ENCODE peak calls at places on chromosome 20, in six cellular contexts. X is D341Med; F is T-helper 1 cell; L is kidney epithelial cell; A is stimulated activated CD4-positive, alpha-beta T cell treated with anti-CD3 and anti-CD28 coated beads, Interleukin-4, amount 100 ng/mL, for 48 hours; I is PC-3. K is an unnamed sample.

GRCh38 chr20:25860531-25861150 is 164.0 kb upstream of the ZNF337 start:
- DNase-seq in I (no peak), F (no peak), A (no peak), L (no peak), X (no peak), K (no peak)

GRCh38 chr20:12053348-12053747 is 135.7 kb downstream of the BTBD3 start:
- DNase-seq in L (peak; percentile 44), F (no peak), I (peak; percentile 69), X (no peak), A (no peak), K (peak; percentile 86)

GRCh38 chr20:64151634-64152530 is 12.4 kb upstream of the MYT1 start:
- DNase-seq in X (no peak), I (peak; percentile 92), L (peak; percentile 18), F (no peak), A (no peak), K (no peak)

GRCh38 chr20:297925-298754 is 770 bp downstream of the ZCCHC3 start:
- DNase-seq in L (peak; percentile 25), F (no peak), X (peak; percentile 50), A (peak; percentile 33), I (peak; percentile 66), K (peak; percentile 75)

GRCh38 chr20:51541189-51542032 is 1.1 kb downstream of the NFATC2 start:
- DNase-seq in F (peak; percentile 78), L (no peak), X (no peak), A (peak; percentile 62), I (no peak), K (peak; percentile 77)

GRCh38 chr20:32536861-32537656 is 48.1 kb downstream of the NOL4L start:
- DNase-seq in I (peak; percentile 52), X (no peak), L (no peak), F (peak; percentile 57), A (no peak), K (no peak)

GRCh38 chr20:32018269-32019155 is 8.3 kb downstream of the CCM2L start:
- DNase-seq in I (peak; percentile 53), F (peak; percentile 28), L (no peak), A (peak; percentile 56), X (peak; percentile 87), K (peak; percentile 16)

GRCh38 chr20:31472395-31473330 is 2.3 kb downstream of the DEFB124 start:
- DNase-seq in X (no peak), F (no peak), A (no peak), I (no peak), L (no peak), K (no peak)

GRCh38 chr20:58584051-58584824 is 66.8 kb upstream of the STX16 start:
- DNase-seq in I (no peak), L (no peak), A (no peak), F (no peak), X (no peak), K (no peak)

GRCh38 chr20:3433720-3434119 is 26.3 kb upstream of the DNAAF9 start:
- DNase-seq in F (no peak), X (no peak), L (no peak), A (no peak), I (no peak), K (no peak)

GRCh38 chr20:54103067-54103761 is 32.8 kb upstream of the BCAS1 start:
- DNase-seq in X (peak; percentile 75), I (peak; percentile 92), F (peak; percentile 39), L (no peak), A (peak; percentile 84), K (peak; percentile 80)

GRCh38 chr20:24691901-24692351 is 222.5 kb downstream of the SYNDIG1 start:
- DNase-seq in L (no peak), I (no peak), F (no peak), A (no peak), X (peak; percentile 12), K (no peak)

GRCh38 chr20:20267685-20268429 is 100.0 kb upstream of the INSM1 start:
- DNase-seq in I (no peak), A (no peak), X (no peak), L (no peak), F (no peak), K (no peak)

GRCh38 chr20:8536219-8536618 is 404.2 kb downstream of the PLCB1 start:
- DNase-seq in I (no peak), F (no peak), X (no peak), A (no peak), L (no peak), K (no peak)

GRCh38 chr20:49999329-49999728 is 16.5 kb downstream of the SNAI1 start:
- DNase-seq in I (no peak), L (no peak), F (no peak), A (no peak), X (peak; percentile 22), K (no peak)

GRCh38 chr20:44746367-44747165 is 901 bp downstream of the KCNK15 start:
- DNase-seq in F (no peak), A (no peak), X (no peak), L (no peak), I (no peak), K (no peak)

GRCh38 chr20:61262514-61262913 is 10.5 kb downstream of the CDH4 start:
- DNase-seq in F (no peak), L (no peak), X (no peak), I (no peak), A (no peak), K (no peak)

GRCh38 chr20:63128956-63129355 is 87.0 kb downstream of the YTHDF1 start:
- DNase-seq in L (no peak), A (no peak), I (no peak), F (peak; percentile 5), X (no peak), K (no peak)

GRCh38 chr20:19903168-19903676 is 113.9 kb upstream of the NAA20 start:
- DNase-seq in F (no peak), A (no peak), I (no peak), L (no peak), X (no peak), K (peak; percentile 59)

GRCh38 chr20:10619427-10619826 is 54.4 kb downstream of the JAG1 start:
- DNase-seq in F (no peak), I (peak; percentile 79), A (no peak), L (peak; percentile 84), X (no peak), K (no peak)

GRCh38 chr20:10531848-10532247 is 96.7 kb downstream of the SLX4IP start:
- DNase-seq in I (no peak), L (no peak), F (no peak), A (no peak), X (no peak), K (no peak)

GRCh38 chr20:45913105-45913504 is 1.1 kb upstream of the PLTP start:
- DNase-seq in X (no peak), F (no peak), L (no peak), I (no peak), A (no peak), K (no peak)

GRCh38 chr20:56350842-56351241 is 7.9 kb upstream of the FAM210B start:
- DNase-seq in X (no peak), L (no peak), F (no peak), A (no peak), I (no peak), K (no peak)

GRCh38 chr20:36606171-36607116 is 865 bp downstream of the RAB5IF start:
- DNase-seq in X (no peak), I (peak; percentile 32), L (no peak), F (no peak), A (no peak), K (peak; percentile 89)

GRCh38 chr20:15220009-15220656 is 882.7 kb upstream of the FLRT3 start:
- DNase-seq in I (peak; percentile 18), F (no peak), L (no peak), X (no peak), A (no peak), K (no peak)

GRCh38 chr20:54257090-54257816 is 49.4 kb downstream of the PFDN4 start:
- DNase-seq in A (no peak), L (peak; percentile 92), X (no peak), I (peak; percentile 93), F (no peak), K (no peak)

GRCh38 chr20:44215125-44215524 is 4.6 kb upstream of the OSER1 start:
- DNase-seq in F (peak; percentile 65), X (peak; percentile 73), L (no peak), A (peak; percentile 60), I (peak; percentile 84), K (no peak)

K was measured in HL-60.